ENCODE peak calls at places on chromosome 12, in eight cellular contexts. One of them, this sample, is unnamed. For H3K4me1, the result is how much of the 10 kb centered on the place peaks cover.

GRCh38 chr12:93767524-93767863 is 90.3 kb downstream of the CRADD start:
- DNase-seq in A549: no peak
- DNase-seq in adrenal gland: no peak
- DNase-seq in heart left ventricle: no peak
- DNase-seq in body of pancreas: no peak
- DNase-seq in sigmoid colon: no peak
- DNase-seq in stomach: no peak
- DNase-seq in esophagus muscularis mucosa: no peak
- DNase-seq in this sample: no peak

GRCh38 chr12:92561543-92561899 is 141.3 kb upstream of the PLEKHG7 start:
- DNase-seq in heart left ventricle: peak
- DNase-seq in body of pancreas: peak
- DNase-seq in adrenal gland: peak
- DNase-seq in A549: no peak
- DNase-seq in sigmoid colon: peak
- DNase-seq in esophagus muscularis mucosa: no peak
- DNase-seq in stomach: peak
- DNase-seq in this sample: peak

GRCh38 chr12:109604902-109605536 is 31.4 kb downstream of the MVK start:
- DNase-seq in heart left ventricle: no peak
- DNase-seq in adrenal gland: no peak
- DNase-seq in sigmoid colon: no peak
- DNase-seq in stomach: no peak
- DNase-seq in body of pancreas: no peak
- DNase-seq in esophagus muscularis mucosa: no peak
- DNase-seq in A549: no peak
- DNase-seq in this sample: no peak

GRCh38 chr12:15719230-15719629 is 70.0 kb downstream of the EPS8 start:
- DNase-seq in esophagus muscularis mucosa: no peak
- DNase-seq in stomach: no peak
- DNase-seq in body of pancreas: no peak
- DNase-seq in sigmoid colon: no peak
- DNase-seq in heart left ventricle: no peak
- DNase-seq in A549: no peak
- DNase-seq in adrenal gland: no peak
- DNase-seq in this sample: no peak

GRCh38 chr12:12094481-12094880 is 23.7 kb downstream of the BCL2L14 start:
- DNase-seq in sigmoid colon: no peak
- DNase-seq in adrenal gland: no peak
- DNase-seq in A549: no peak
- DNase-seq in esophagus muscularis mucosa: no peak
- DNase-seq in body of pancreas: no peak
- DNase-seq in stomach: no peak
- DNase-seq in heart left ventricle: no peak
- DNase-seq in this sample: no peak

GRCh38 chr12:113611652-113612051 is 140.0 kb upstream of the LHX5 start:
- DNase-seq in A549: no peak
- DNase-seq in sigmoid colon: no peak
- DNase-seq in stomach: no peak
- DNase-seq in adrenal gland: no peak
- DNase-seq in heart left ventricle: no peak
- DNase-seq in esophagus muscularis mucosa: no peak
- DNase-seq in body of pancreas: no peak
- DNase-seq in this sample: no peak

GRCh38 chr12:52149651-52150241 is 42.1 kb downstream of the KRT80 start:
- DNase-seq in stomach: no peak
- DNase-seq in body of pancreas: no peak
- DNase-seq in sigmoid colon: peak
- DNase-seq in esophagus muscularis mucosa: no peak
- DNase-seq in heart left ventricle: no peak
- DNase-seq in adrenal gland: no peak
- DNase-seq in A549: peak
- DNase-seq in this sample: no peak

GRCh38 chr12:77190022-77190421 is 124.7 kb upstream of the E2F7 start:
- DNase-seq in stomach: no peak
- DNase-seq in heart left ventricle: no peak
- DNase-seq in esophagus muscularis mucosa: no peak
- DNase-seq in body of pancreas: no peak
- DNase-seq in sigmoid colon: no peak
- DNase-seq in A549: no peak
- DNase-seq in adrenal gland: no peak
- DNase-seq in this sample: no peak

GRCh38 chr12:117025481-117026151 is 73.6 kb downstream of the TESC start:
- DNase-seq in sigmoid colon: peak
- DNase-seq in A549: peak
- DNase-seq in adrenal gland: peak
- DNase-seq in body of pancreas: peak
- DNase-seq in heart left ventricle: peak
- DNase-seq in esophagus muscularis mucosa: no peak
- DNase-seq in stomach: peak
- DNase-seq in this sample: peak

GRCh38 chr12:10363922-10364838 is 25.7 kb downstream of the KLRK1 start:
- DNase-seq in adrenal gland: peak
- DNase-seq in esophagus muscularis mucosa: no peak
- DNase-seq in sigmoid colon: peak
- DNase-seq in heart left ventricle: peak
- DNase-seq in body of pancreas: peak
- DNase-seq in stomach: peak
- DNase-seq in A549: no peak
- DNase-seq in this sample: peak

GRCh38 chr12:49609059-49609874 is 3.8 kb upstream of the FAM186B start:
- DNase-seq in A549: no peak
- DNase-seq in stomach: no peak
- DNase-seq in sigmoid colon: no peak
- DNase-seq in heart left ventricle: no peak
- DNase-seq in esophagus muscularis mucosa: no peak
- DNase-seq in adrenal gland: no peak
- DNase-seq in body of pancreas: no peak
- DNase-seq in this sample: no peak

GRCh38 chr12:81588609-81589008 is 170.5 kb downstream of the PPFIA2 start:
- DNase-seq in esophagus muscularis mucosa: no peak
- DNase-seq in heart left ventricle: no peak
- DNase-seq in stomach: no peak
- DNase-seq in sigmoid colon: no peak
- DNase-seq in adrenal gland: no peak
- DNase-seq in body of pancreas: no peak
- DNase-seq in A549: no peak
- DNase-seq in this sample: no peak

GRCh38 chr12:76948895-76949294 is 70.1 kb upstream of the CSRP2 start:
- DNase-seq in esophagus muscularis mucosa: no peak
- DNase-seq in heart left ventricle: no peak
- DNase-seq in adrenal gland: no peak
- DNase-seq in A549: no peak
- DNase-seq in sigmoid colon: no peak
- DNase-seq in stomach: no peak
- DNase-seq in body of pancreas: no peak
- DNase-seq in this sample: no peak

GRCh38 chr12:106764738-106765137 is 9.7 kb upstream of the RIC8B start:
- DNase-seq in esophagus muscularis mucosa: no peak
- DNase-seq in stomach: no peak
- DNase-seq in sigmoid colon: no peak
- DNase-seq in body of pancreas: no peak
- DNase-seq in A549: peak
- DNase-seq in adrenal gland: no peak
- DNase-seq in heart left ventricle: no peak
- DNase-seq in this sample: peak

GRCh38 chr12:40232602-40233001 is 7.8 kb downstream of the LRRK2 start:
- DNase-seq in stomach: no peak
- DNase-seq in heart left ventricle: no peak
- DNase-seq in body of pancreas: no peak
- DNase-seq in adrenal gland: no peak
- DNase-seq in sigmoid colon: no peak
- DNase-seq in esophagus muscularis mucosa: no peak
- DNase-seq in A549: no peak
- DNase-seq in this sample: no peak

GRCh38 chr12:11576104-11576503 is 73.4 kb upstream of the ETV6 start:
- DNase-seq in heart left ventricle: no peak
- DNase-seq in body of pancreas: no peak
- DNase-seq in adrenal gland: no peak
- DNase-seq in stomach: no peak
- DNase-seq in A549: peak
- DNase-seq in esophagus muscularis mucosa: no peak
- DNase-seq in sigmoid colon: peak
- DNase-seq in this sample: no peak

DNA sequence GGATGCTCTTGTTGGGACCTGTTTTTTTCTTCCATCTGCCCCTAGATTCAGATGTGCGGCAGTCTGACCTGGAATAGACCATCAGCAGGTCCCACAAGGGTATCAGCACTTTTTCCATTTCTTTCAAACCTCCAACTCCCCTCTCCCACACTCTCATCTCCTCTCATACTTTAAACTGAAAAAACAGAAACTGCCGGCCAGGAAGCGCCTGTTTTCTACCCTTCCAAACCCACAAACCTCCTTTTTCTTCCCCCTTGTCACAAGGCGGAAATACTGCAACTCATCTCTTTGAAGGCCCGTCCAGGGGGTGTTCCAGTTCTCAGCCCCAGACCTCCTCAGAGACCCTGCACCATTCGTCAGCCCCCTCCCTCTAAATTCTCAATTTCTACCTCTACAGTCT is 62.5 kb upstream of the FKBP4 start:
- DNase-seq in esophagus muscularis mucosa: no peak
- DNase-seq in stomach: no peak
- DNase-seq in heart left ventricle: no peak
- DNase-seq in adrenal gland: no peak
- DNase-seq in A549: no peak
- DNase-seq in sigmoid colon: no peak
- DNase-seq in body of pancreas: no peak
- DNase-seq in this sample: no peak
- H3K4me1 ChIP-seq in esophagus muscularis mucosa: under half
- H3K4me1 ChIP-seq in stomach: under half
- H3K4me1 ChIP-seq in heart left ventricle: under half
- H3K4me1 ChIP-seq in adrenal gland: under half
- H3K4me1 ChIP-seq in A549: under half
- H3K4me1 ChIP-seq in sigmoid colon: under half
- H3K4me1 ChIP-seq in body of pancreas: under half
- H3K4me1 ChIP-seq in this sample: under half

GRCh38 chr12:63083046-63083445 is 68.0 kb downstream of the AVPR1A start:
- DNase-seq in sigmoid colon: no peak
- DNase-seq in esophagus muscularis mucosa: no peak
- DNase-seq in stomach: no peak
- DNase-seq in adrenal gland: no peak
- DNase-seq in body of pancreas: no peak
- DNase-seq in A549: no peak
- DNase-seq in heart left ventricle: no peak
- DNase-seq in this sample: no peak

GRCh38 chr12:63079791-63080395 is 71.1 kb downstream of the AVPR1A start:
- DNase-seq in sigmoid colon: no peak
- DNase-seq in heart left ventricle: no peak
- DNase-seq in body of pancreas: no peak
- DNase-seq in stomach: no peak
- DNase-seq in A549: no peak
- DNase-seq in adrenal gland: no peak
- DNase-seq in esophagus muscularis mucosa: no peak
- DNase-seq in this sample: no peak

GRCh38 chr12:63084501-63084900 is 66.5 kb downstream of the AVPR1A start:
- DNase-seq in esophagus muscularis mucosa: no peak
- DNase-seq in adrenal gland: no peak
- DNase-seq in body of pancreas: no peak
- DNase-seq in A549: no peak
- DNase-seq in heart left ventricle: no peak
- DNase-seq in sigmoid colon: no peak
- DNase-seq in stomach: no peak
- DNase-seq in this sample: no peak

GRCh38 chr12:63075376-63076000 is 75.5 kb downstream of the AVPR1A start:
- DNase-seq in stomach: no peak
- DNase-seq in heart left ventricle: no peak
- DNase-seq in esophagus muscularis mucosa: no peak
- DNase-seq in adrenal gland: no peak
- DNase-seq in sigmoid colon: no peak
- DNase-seq in body of pancreas: no peak
- DNase-seq in A549: no peak
- DNase-seq in this sample: no peak

DNA sequence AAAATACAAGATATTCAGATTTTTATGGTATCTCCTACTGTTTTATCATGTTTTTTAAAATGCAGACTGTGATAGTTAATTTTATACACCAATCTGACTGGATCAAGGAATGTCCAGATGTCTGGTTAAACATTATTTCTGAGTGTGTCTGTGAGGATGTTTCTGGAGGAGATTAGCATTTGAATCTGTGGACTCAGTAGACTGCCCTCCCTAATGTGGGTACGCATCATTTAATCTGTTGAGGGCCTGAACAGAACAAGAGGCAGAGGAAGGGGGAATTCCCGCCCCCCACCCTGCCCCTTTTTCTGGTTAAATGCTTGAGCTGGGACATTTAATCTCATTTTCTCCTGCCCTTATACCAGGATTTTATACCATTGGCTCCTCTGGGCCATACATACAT is 72.1 kb downstream of the AVPR1A start:
- DNase-seq in sigmoid colon: no peak
- DNase-seq in esophagus muscularis mucosa: no peak
- DNase-seq in adrenal gland: no peak
- DNase-seq in heart left ventricle: no peak
- DNase-seq in stomach: no peak
- DNase-seq in A549: no peak
- DNase-seq in body of pancreas: no peak
- DNase-seq in this sample: no peak
- TF ChIP-seq POLR2A in sigmoid colon: no peak
- TF ChIP-seq POLR2A in esophagus muscularis mucosa: no peak
- TF ChIP-seq POLR2A in adrenal gland: no peak
- TF ChIP-seq POLR2A in heart left ventricle: no peak
- TF ChIP-seq POLR2A in stomach: no peak
- TF ChIP-seq POLR2A in A549: no peak
- TF ChIP-seq POLR2A in body of pancreas: no peak
- TF ChIP-seq POLR2A in this sample: no peak

DNA sequence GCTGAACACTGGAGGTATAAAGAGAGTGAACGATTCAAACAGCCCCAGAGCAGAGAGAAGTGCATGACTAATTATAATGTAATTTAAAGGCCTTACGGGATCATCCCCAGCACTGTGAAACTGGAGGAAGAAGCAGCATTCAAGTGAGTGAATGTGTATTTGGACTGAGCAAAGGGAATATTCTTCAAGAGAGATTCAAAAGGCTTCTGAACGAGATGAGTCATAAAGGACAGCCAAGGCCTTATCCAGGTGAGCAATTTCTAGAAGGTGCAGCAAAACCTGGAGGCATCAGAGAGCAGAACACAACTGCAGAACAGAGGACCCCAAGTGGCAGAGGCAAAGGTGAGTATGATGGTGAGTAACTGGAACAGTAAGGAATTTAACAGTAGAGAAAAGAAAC is 127.2 kb downstream of the BCAT1 start:
- DNase-seq in esophagus muscularis mucosa: no peak
- DNase-seq in adrenal gland: no peak
- DNase-seq in stomach: no peak
- DNase-seq in heart left ventricle: no peak
- DNase-seq in A549: no peak
- DNase-seq in body of pancreas: no peak
- DNase-seq in sigmoid colon: no peak
- DNase-seq in this sample: no peak
- H3K4me3 ChIP-seq in esophagus muscularis mucosa: no peak
- H3K4me3 ChIP-seq in adrenal gland: no peak
- H3K4me3 ChIP-seq in stomach: no peak
- H3K4me3 ChIP-seq in heart left ventricle: no peak
- H3K4me3 ChIP-seq in A549: no peak
- H3K4me3 ChIP-seq in body of pancreas: no peak
- H3K4me3 ChIP-seq in sigmoid colon: no peak
- H3K4me3 ChIP-seq in this sample: no peak

DNA sequence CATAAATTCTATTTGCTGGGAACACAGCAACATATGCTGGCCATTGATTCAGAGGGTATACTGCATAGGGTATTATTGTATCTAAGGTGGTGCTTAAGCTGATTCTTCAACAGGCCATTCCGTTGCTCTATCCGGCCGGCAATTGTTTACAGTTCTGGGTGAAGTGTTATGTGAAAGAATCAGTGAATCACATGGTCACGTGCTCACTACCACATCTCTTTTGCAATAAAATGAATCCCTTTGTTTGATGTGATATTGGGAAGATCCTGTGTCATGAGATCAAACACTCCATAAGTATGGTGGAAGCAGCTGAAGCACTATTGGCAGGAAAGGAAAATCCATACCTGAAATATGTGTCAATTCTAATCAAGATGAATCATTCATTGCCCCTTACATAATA is 7.6 kb upstream of the USP15 start:
- DNase-seq in body of pancreas: no peak
- DNase-seq in stomach: no peak
- DNase-seq in sigmoid colon: no peak
- DNase-seq in esophagus muscularis mucosa: no peak
- DNase-seq in A549: no peak
- DNase-seq in heart left ventricle: no peak
- DNase-seq in adrenal gland: no peak
- DNase-seq in this sample: no peak
- H3K4me1 ChIP-seq in body of pancreas: under half
- H3K4me1 ChIP-seq in stomach: under half
- H3K4me1 ChIP-seq in sigmoid colon: under half
- H3K4me1 ChIP-seq in esophagus muscularis mucosa: under half
- H3K4me1 ChIP-seq in A549: under half
- H3K4me1 ChIP-seq in heart left ventricle: under half
- H3K4me1 ChIP-seq in adrenal gland: under half
- H3K4me1 ChIP-seq in this sample: under half

This sample was measured in testis.